ENCODE peak calls at places on chromosome 22, in six cellular contexts. V is foreskin keratinocyte, U is endothelial cell, B is hepatocyte, H is cardiac fibroblast, F is breast epithelium. Q is an unnamed sample.

GRCh38 chr22:42680648-42681047 is 31.5 kb upstream of the CYB5R3 start:
- DNase-seq in B (no peak), H (peak; percentile 93), U (no peak), F (no peak), V (peak; percentile 84), Q (no peak)

GRCh38 chr22:36926721-36927435 is 13.4 kb downstream of the CSF2RB start:
- DNase-seq in V (no peak), F (no peak), H (no peak), B (no peak), U (no peak), Q (no peak)

GRCh38 chr22:23534201-23534850 is 45.8 kb downstream of the IGLL1 start:
- DNase-seq in V (no peak), F (peak; percentile 50), U (no peak), H (no peak), B (no peak), Q (no peak)

GRCh38 chr22:50708996-50709395 is 29.0 kb upstream of the ACR start:
- DNase-seq in F (no peak), V (no peak), U (no peak), H (no peak), B (no peak), Q (no peak)

GRCh38 chr22:25030636-25031035 is 78.1 kb downstream of the KIAA1671 start:
- DNase-seq in V (no peak), U (no peak), B (no peak), H (no peak), F (peak; percentile 73), Q (no peak)

GRCh38 chr22:50702821-50703725 is 30.4 kb downstream of the SHANK3 start:
- DNase-seq in B (no peak), U (no peak), F (no peak), H (no peak), V (no peak), Q (no peak)

GRCh38 chr22:30880847-30881246 is 87.7 kb downstream of the MORC2 start:
- DNase-seq in U (no peak), V (no peak), H (no peak), F (no peak), B (no peak), Q (no peak)

GRCh38 chr22:19120829-19121630 is 1.2 kb downstream of the DGCR2 start:
- DNase-seq in H (peak; percentile 21), F (peak; percentile 70), B (peak; percentile 76), U (no peak), V (peak; percentile 29), Q (no peak)

GRCh38 chr22:26891431-26891830 is 234.0 kb downstream of the MIAT start:
- DNase-seq in B (no peak), V (no peak), H (no peak), U (no peak), F (no peak), Q (no peak)

GRCh38 chr22:36234919-36235318 is 4.4 kb downstream of the APOL2 start:
- DNase-seq in F (no peak), U (no peak), V (no peak), H (peak; percentile 26), B (no peak), Q (no peak)

GRCh38 chr22:34623580-34623979 is 442.4 kb upstream of the ISX start:
- DNase-seq in V (no peak), B (no peak), H (no peak), U (no peak), F (no peak), Q (no peak)

GRCh38 chr22:38572065-38572464 is 2.1 kb upstream of the DMC1 start:
- DNase-seq in F (no peak), U (peak; percentile 35), V (no peak), B (peak; percentile 73), H (peak; percentile 73), Q (peak; percentile 42)

GRCh38 chr22:35367331-35367886 is 13.5 kb upstream of the HMOX1 start:
- DNase-seq in B (peak; percentile 46), H (no peak), V (no peak), U (no peak), F (no peak), Q (no peak)

GRCh38 chr22:27972732-27973698 is 54.0 kb upstream of the PITPNB start:
- DNase-seq in B (no peak), F (no peak), H (peak; percentile 29), U (no peak), V (no peak), Q (no peak)

GRCh38 chr22:23844739-23845202 is 6.0 kb upstream of the DERL3 start:
- DNase-seq in B (no peak), F (no peak), U (no peak), H (no peak), V (no peak), Q (no peak)

GRCh38 chr22:36258750-36259619 is 6.1 kb downstream of the APOL1 start:
- DNase-seq in F (peak; percentile 54), U (peak; percentile 69), B (peak; percentile 51), H (peak; percentile 77), V (no peak), Q (no peak)

GRCh38 chr22:50694766-50695420 is 22.3 kb downstream of the SHANK3 start:
- DNase-seq in B (no peak), F (no peak), V (no peak), H (no peak), U (no peak), Q (no peak)

GRCh38 chr22:28053871-28054621 is 135.0 kb upstream of the PITPNB start:
- DNase-seq in B (no peak), H (no peak), F (no peak), V (no peak), U (no peak), Q (no peak)

GRCh38 chr22:50118129-50118528 is 28.3 kb downstream of the MOV10L1 start:
- DNase-seq in U (no peak), V (no peak), F (no peak), B (no peak), H (no peak), Q (no peak)

GRCh38 chr22:45503071-45503815 is 560 bp downstream of the FBLN1 start:
- DNase-seq in U (peak; percentile 15), B (no peak), H (no peak), F (no peak), V (no peak), Q (no peak)

GRCh38 chr22:31139866-31140716 is at the start of gene PLA2G3:
- DNase-seq in F (no peak), V (no peak), B (peak; percentile 34), U (peak; percentile 65), H (peak; percentile 68), Q (no peak)

GRCh38 chr22:48719978-48720661 is 1107.6 kb downstream of the BRD1 start:
- DNase-seq in H (no peak), B (no peak), F (no peak), V (no peak), U (peak; percentile 53), Q (no peak)
- TF ChIP-seq CTCF in H (no peak), B (no peak), F (no peak), V (no peak), U (peak; percentile 68), Q (peak; percentile 28)

DNA sequence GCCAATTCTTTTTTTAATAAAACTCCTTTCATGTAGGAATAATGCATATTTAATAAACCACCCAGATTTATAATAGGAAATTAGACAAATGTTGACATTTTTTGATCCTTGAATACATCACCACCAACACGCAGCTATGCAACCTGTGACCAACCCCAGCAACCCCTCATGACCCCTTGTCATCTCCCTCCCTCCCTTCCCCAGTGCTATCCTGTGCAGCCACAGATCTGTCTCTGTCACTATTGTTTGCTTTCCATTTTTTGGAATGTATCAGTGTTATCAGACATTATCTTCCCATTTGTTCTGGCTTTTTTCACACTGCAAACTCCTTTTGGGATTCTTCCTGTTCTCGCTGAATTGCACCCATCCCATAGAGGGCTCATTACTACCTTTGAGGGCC is 114.1 kb downstream of the VPREB1 start:
- DNase-seq in U (no peak), B (no peak), V (no peak), F (no peak), H (no peak), Q (no peak)
- TF ChIP-seq CTCF in U (no peak), B (no peak), V (no peak), F (no peak), H (no peak), Q (no peak)

GRCh38 chr22:29702025-29702930 is 17.5 kb upstream of the CABP7 start:
- DNase-seq in U (no peak), F (no peak), H (no peak), V (no peak), B (no peak), Q (no peak)

GRCh38 chr22:29703595-29704195 is 16.1 kb upstream of the CABP7 start:
- DNase-seq in H (no peak), F (no peak), U (no peak), B (no peak), V (no peak), Q (no peak)

GRCh38 chr22:29700206-29700948 is 19.4 kb upstream of the CABP7 start:
- DNase-seq in V (no peak), B (no peak), H (no peak), F (no peak), U (no peak), Q (no peak)

GRCh38 chr22:29702931-29703594 is 16.7 kb upstream of the CABP7 start:
- DNase-seq in U (no peak), V (no peak), B (no peak), F (no peak), H (no peak), Q (no peak)

GRCh38 chr22:29700949-29701927 is 18.6 kb upstream of the CABP7 start:
- DNase-seq in V (peak; percentile 24), B (peak; percentile 57), H (peak; percentile 18), F (no peak), U (peak; percentile 31), Q (no peak)
- TF ChIP-seq CTCF in V (peak; percentile 64), B (peak; percentile 31), H (peak; percentile 19), F (no peak), U (no peak), Q (no peak)

GRCh38 chr22:20138417-20138738 is 6.8 kb downstream of the ZDHHC8 start:
- DNase-seq in H (no peak), U (no peak), V (no peak), B (no peak), F (no peak), Q (no peak)
- TF ChIP-seq CTCF in H (no peak), U (no peak), V (peak; percentile 18), B (no peak), F (no peak), Q (no peak)

GRCh38 chr22:46865052-46865434 is 102.6 kb downstream of the TBC1D22A start:
- DNase-seq in H (no peak), F (no peak), V (no peak), U (no peak), B (no peak), Q (no peak)
- TF ChIP-seq CTCF in H (no peak), F (no peak), V (no peak), U (no peak), B (no peak), Q (no peak)

GRCh38 chr22:44461614-44462013 is 36.4 kb downstream of the RTL6 start:
- DNase-seq in U (no peak), H (no peak), F (no peak), V (no peak), B (no peak), Q (no peak)
- TF ChIP-seq CTCF in U (no peak), H (no peak), F (no peak), V (no peak), B (no peak), Q (no peak)